ENCODE peak calls at places on chromosomes 11 and 22, in eight cellular contexts. U, K, V, G, L, X, E and H are unnamed samples.
A peak's percentile ranks its signal among the peaks of the same experiment; 100 is the strongest.

GRCh38 chr22:24327827-24328226 is 57.2 kb downstream of the SPECC1L start:
- DNase-seq in K (peak; percentile 20), L (no peak), G (no peak), X (no peak), E (no peak), U (no peak), V (no peak), H (no peak)

GRCh38 chr11:97722065-97722464 is 1298.7 kb upstream of the CNTN5 start:
- DNase-seq in V (no peak), E (peak; percentile 24), X (peak; percentile 92), K (no peak), G (peak; percentile 62), U (no peak), L (no peak), H (no peak)

GRCh38 chr11:108530426-108530825 is 32.2 kb upstream of the POGLUT3 start:
- DNase-seq in K (no peak), V (no peak), X (no peak), L (no peak), U (no peak), E (no peak), G (no peak), H (no peak)

GRCh38 chr11:44763111-44763820 is 36.5 kb downstream of the TSPAN18 start:
- DNase-seq in U (peak; percentile 64), K (no peak), G (no peak), E (no peak), L (no peak), V (no peak), X (peak; percentile 77), H (no peak)

GRCh38 chr11:3157381-3158130 is 7.6 kb downstream of the OSBPL5 start:
- DNase-seq in K (no peak), V (no peak), E (no peak), G (no peak), X (peak; percentile 17), U (peak; percentile 68), L (no peak), H (no peak)

GRCh38 chr11:110891411-110891810 is 179.2 kb upstream of the ARHGAP20 start:
- DNase-seq in E (no peak), L (no peak), X (peak; percentile 75), G (no peak), U (peak; percentile 84), V (no peak), K (no peak), H (no peak)

GRCh38 chr11:67389477-67389876 is 2.3 kb upstream of the RAD9A start:
- DNase-seq in K (peak; percentile 80), G (peak; percentile 62), U (peak; percentile 53), E (peak; percentile 64), X (no peak), L (no peak), V (peak; percentile 79), H (peak; percentile 75)

GRCh38 chr11:82858133-82858532 is 42.1 kb downstream of the PRCP start:
- DNase-seq in V (no peak), X (no peak), L (no peak), K (no peak), E (no peak), U (no peak), G (no peak), H (no peak)

GRCh38 chr22:50174382-50175190 is 4.1 kb downstream of the PANX2 start:
- DNase-seq in L (no peak), U (no peak), X (no peak), V (no peak), E (no peak), G (no peak), K (no peak), H (no peak)

GRCh38 chr22:36325163-36326031 is 62.4 kb downstream of the MYH9 start:
- DNase-seq in V (no peak), U (peak; percentile 89), X (peak; percentile 99), E (no peak), L (no peak), K (no peak), G (peak; percentile 44), H (no peak)

GRCh38 chr11:119807841-119808240 is 78.8 kb upstream of the NECTIN1 start:
- DNase-seq in G (no peak), X (no peak), L (no peak), U (no peak), K (no peak), V (no peak), E (no peak), H (no peak)

GRCh38 chr11:68818181-68818580 is 23.5 kb downstream of the CPT1A start:
- DNase-seq in L (no peak), U (no peak), E (no peak), K (no peak), V (no peak), G (no peak), X (no peak), H (no peak)
- H2AFZ ChIP-seq in L (no peak overlapping the region), U (no peak overlapping the region), E (no peak overlapping the region), K (no peak overlapping the region), V (no peak overlapping the region), G (no peak overlapping the region), X (no peak overlapping the region), H (no peak overlapping the region)

DNA sequence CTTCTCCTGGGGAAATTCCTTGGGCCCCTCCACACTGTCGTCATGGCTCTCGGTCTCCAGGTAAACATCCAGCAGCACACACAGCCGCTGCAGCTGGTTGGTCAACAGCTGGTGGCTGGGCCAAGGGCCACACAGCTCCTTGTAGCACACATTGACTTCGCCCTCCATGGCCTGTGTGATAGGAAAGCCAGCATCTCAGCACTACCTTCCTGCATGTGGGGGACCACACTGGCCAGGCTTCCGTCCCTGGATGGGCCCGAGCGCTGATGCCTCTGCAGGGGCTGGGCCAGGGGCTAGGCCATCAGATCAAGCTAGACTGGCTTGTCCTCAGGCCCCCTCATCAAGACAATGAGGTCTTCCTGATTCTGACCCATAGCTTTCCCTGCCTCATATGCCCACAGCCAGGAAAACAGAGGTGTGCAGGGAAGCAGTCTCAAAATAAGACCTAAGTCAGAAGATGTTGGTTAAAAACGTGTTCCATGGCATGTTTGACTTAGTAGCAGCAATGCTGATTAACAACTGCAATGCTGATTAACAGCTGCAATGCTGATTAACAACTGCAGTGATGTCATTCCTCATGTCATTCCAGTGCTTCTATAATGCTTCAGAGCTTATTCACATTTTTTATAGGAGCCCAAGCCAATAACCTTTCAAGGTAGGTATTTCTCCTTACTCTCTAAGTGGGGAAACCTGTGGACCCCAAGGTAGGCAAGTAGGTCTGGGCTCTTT is 31.3 kb downstream of the NEFH start:
- DNase-seq in G (no peak), V (no peak), K (no peak), U (no peak), L (no peak), X (no peak), E (no peak), H (no peak)
- H2AFZ ChIP-seq in G (no peak overlapping the region), V (no peak overlapping the region), K (no peak overlapping the region), U (no peak overlapping the region), L (no peak overlapping the region), X (no peak overlapping the region), E (no peak overlapping the region), H (no peak overlapping the region)

GRCh38 chr11:35082322-35083180 is 56.4 kb upstream of the CD44 start:
- DNase-seq in E (no peak), K (peak; percentile 50), L (peak; percentile 81), G (peak; percentile 26), X (peak; percentile 92), V (peak; percentile 79), U (peak; percentile 95), H (no peak)
- H2AFZ ChIP-seq in E (no peak overlapping the region), K (peak overlapping the region; percentile 67), L (no peak overlapping the region), G (no peak overlapping the region), X (peak overlapping the region; percentile 67), V (no peak overlapping the region), U (peak overlapping the region; percentile 58), H (peak overlapping the region; percentile 38)

DNA sequence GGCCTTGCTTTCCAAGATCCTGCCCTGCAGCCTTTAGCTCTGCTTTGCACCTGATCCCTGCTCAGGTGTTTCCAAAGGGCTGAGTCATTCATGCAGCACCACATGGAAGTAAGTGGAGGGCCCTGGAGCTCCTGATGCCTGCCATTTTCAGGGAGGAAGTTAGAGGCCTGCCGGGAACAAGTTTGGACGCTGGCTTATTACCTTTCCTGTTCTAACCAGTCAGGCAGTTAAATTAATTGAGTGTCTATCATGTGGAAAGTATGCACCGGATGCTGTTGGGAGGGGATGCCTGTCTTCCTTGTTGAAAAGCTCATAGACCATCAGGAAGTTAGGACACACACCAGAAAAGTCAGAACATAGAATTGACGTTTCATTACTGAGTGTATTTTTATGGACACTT is 73.7 kb upstream of the PLET1 start:
- DNase-seq in G (no peak), E (no peak), L (no peak), V (no peak), X (no peak), K (no peak), U (no peak), H (no peak)
- H2AFZ ChIP-seq in G (no peak overlapping the region), E (no peak overlapping the region), L (no peak overlapping the region), V (no peak overlapping the region), X (no peak overlapping the region), K (no peak overlapping the region), U (no peak overlapping the region), H (no peak overlapping the region)

DNA sequence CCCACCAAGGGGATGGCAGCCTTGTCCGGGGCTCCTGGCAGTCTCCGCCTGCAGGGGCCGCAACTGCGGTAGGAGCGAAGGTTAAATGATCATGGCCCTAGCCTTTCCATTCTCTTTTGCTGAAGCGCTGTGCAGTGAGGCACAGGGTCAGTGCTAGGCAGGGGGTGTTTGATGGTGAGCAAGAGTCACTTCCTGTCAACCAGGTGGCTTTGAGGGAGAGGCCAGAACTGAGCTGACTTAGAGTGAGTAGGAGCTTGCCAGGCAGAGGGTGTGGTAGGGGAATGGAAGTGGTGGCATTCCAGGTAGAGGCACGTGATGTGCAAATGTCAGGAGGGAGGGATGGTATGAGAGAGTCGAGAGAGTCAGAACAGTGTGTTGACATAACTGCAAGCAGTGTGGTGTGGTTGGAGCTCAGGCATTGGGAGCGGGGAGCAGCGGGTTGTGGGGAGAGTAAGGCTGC is 33.1 kb downstream of the AMPD3 start:
- DNase-seq in U (no peak), X (peak; percentile 9), L (peak; percentile 86), G (no peak), E (no peak), V (peak; percentile 33), K (peak; percentile 37), H (no peak)
- H2AFZ ChIP-seq in U (no peak overlapping the region), X (no peak overlapping the region), L (no peak overlapping the region), G (no peak overlapping the region), E (no peak overlapping the region), V (no peak overlapping the region), K (no peak overlapping the region), H (no peak overlapping the region)

GRCh38 chr11:101336155-101336554 is 206.5 kb upstream of the PGR start:
- DNase-seq in E (no peak), G (no peak), V (no peak), U (no peak), X (no peak), L (no peak), K (no peak), H (no peak)
- H2AFZ ChIP-seq in E (no peak overlapping the region), G (no peak overlapping the region), V (no peak overlapping the region), U (no peak overlapping the region), X (no peak overlapping the region), L (no peak overlapping the region), K (peak overlapping the region; percentile 1), H (no peak overlapping the region)